ENCODE peak calls at places on chromosomes 7 and 10, in seven cellular contexts. T, I, X, W, O, F and E are unnamed samples.

GRCh38 chr7:100156331-100157068 is 2.0 kb downstream of the TRAPPC14 start:
- DNase-seq in T (peak), I (no peak), X (no peak), W (no peak), O (no peak), F (no peak), E (no peak)

GRCh38 chr10:21515581-21516269 is 9.8 kb downstream of the SKIDA1 start:
- DNase-seq in T (no peak), I (no peak), X (no peak), W (no peak), O (no peak), F (no peak), E (no peak)

GRCh38 chr10:49174261-49174925 is 13.8 kb downstream of the TMEM273 start:
- DNase-seq in T (no peak), I (no peak), X (no peak), W (no peak), O (no peak), F (no peak), E (no peak)

GRCh38 chr10:103493362-103493871 is at the start of gene NEURL1:
- DNase-seq in T (peak), I (no peak), X (no peak), W (peak), O (peak), F (no peak), E (no peak)

GRCh38 chr7:150520145-150520544 is 5.5 kb downstream of the GIMAP7 start:
- DNase-seq in T (no peak), I (no peak), X (no peak), W (no peak), O (no peak), F (no peak), E (no peak)

GRCh38 chr10:15738237-15738928 is 18.7 kb upstream of the ITGA8 start:
- DNase-seq in T (no peak), I (no peak), X (no peak), W (no peak), O (no peak), F (peak), E (no peak)

GRCh38 chr10:111211756-111212155 is 134.9 kb downstream of the ADRA2A start:
- DNase-seq in T (no peak), I (no peak), X (no peak), W (no peak), O (peak), F (peak), E (no peak)

GRCh38 chr7:120794100-120794729 is 63.7 kb downstream of the TSPAN12 start:
- DNase-seq in T (no peak), I (no peak), X (no peak), W (peak), O (no peak), F (peak), E (no peak)

GRCh38 chr7:115293628-115294236 is 371.8 kb downstream of the MDFIC start:
- DNase-seq in T (no peak), I (no peak), X (no peak), W (no peak), O (no peak), F (peak), E (no peak)

GRCh38 chr7:76514926-76515325 is 4.6 kb downstream of the UPK3B start:
- DNase-seq in T (no peak), I (no peak), X (no peak), W (no peak), O (no peak), F (no peak), E (no peak)

GRCh38 chr10:70328987-70329386 is 45.2 kb upstream of the NPFFR1 start:
- DNase-seq in T (no peak), I (no peak), X (no peak), W (no peak), O (no peak), F (peak), E (no peak)

GRCh38 chr7:127798023-127798422 is 146.0 kb downstream of the SND1 start:
- DNase-seq in T (no peak), I (no peak), X (no peak), W (peak), O (no peak), F (peak), E (no peak)

GRCh38 chr10:104299031-104299904 is 30.3 kb downstream of the GSTO2 start:
- DNase-seq in T (no peak), I (no peak), X (no peak), W (no peak), O (no peak), F (peak), E (no peak)

GRCh38 chr7:101644879-101645278 is 15.8 kb upstream of the MYL10 start:
- DNase-seq in T (no peak), I (no peak), X (no peak), W (peak), O (no peak), F (no peak), E (no peak)

GRCh38 chr10:11876805-11877395 is 53.7 kb downstream of the PROSER2 start:
- DNase-seq in T (no peak), I (no peak), X (no peak), W (no peak), O (no peak), F (no peak), E (no peak)

GRCh38 chr7:7664344-7664743 is 23.8 kb downstream of the UMAD1 start:
- DNase-seq in T (no peak), I (no peak), X (no peak), W (no peak), O (no peak), F (no peak), E (no peak)

GRCh38 chr10:61821153-61821552 is 80.3 kb upstream of the ARID5B start:
- DNase-seq in T (no peak), I (no peak), X (no peak), W (no peak), O (no peak), F (no peak), E (no peak)

GRCh38 chr10:48900296-48900695 is 39.3 kb downstream of the LRRC18 start:
- DNase-seq in T (no peak), I (no peak), X (no peak), W (no peak), O (no peak), F (no peak), E (no peak)

GRCh38 chr7:150407588-150408392 is 28.7 kb downstream of the ZNF775 start:
- DNase-seq in T (no peak), I (no peak), X (no peak), W (no peak), O (peak), F (no peak), E (no peak)

GRCh38 chr7:90594791-90595317 is 1.3 kb upstream of the CDK14 start:
- DNase-seq in T (no peak), I (no peak), X (no peak), W (peak), O (peak), F (peak), E (peak)

GRCh38 chr7:110224643-110225042 is 866.3 kb upstream of the LRRN3 start:
- DNase-seq in T (no peak), I (no peak), X (no peak), W (peak), O (no peak), F (no peak), E (no peak)

GRCh38 chr10:59536151-59536550 is 173.5 kb downstream of the SLC16A9 start:
- DNase-seq in T (no peak), I (no peak), X (no peak), W (no peak), O (peak), F (peak), E (no peak)

GRCh38 chr7:102935450-102936110 is 22.8 kb downstream of the LRRC17 start:
- DNase-seq in T (no peak), I (no peak), X (no peak), W (no peak), O (no peak), F (peak), E (no peak)

GRCh38 chr10:7085913-7086589 is 324.8 kb downstream of the SFMBT2 start:
- DNase-seq in T (no peak), I (no peak), X (no peak), W (no peak), O (peak), F (peak), E (peak)

GRCh38 chr7:65216469-65216868 is 157.2 kb upstream of the ZNF92 start:
- DNase-seq in T (peak), I (peak), X (peak), W (peak), O (peak), F (peak), E (peak)

GRCh38 chr7:40156988-40157387 is 22.2 kb downstream of the SUGCT start:
- DNase-seq in T (no peak), I (no peak), X (no peak), W (no peak), O (peak), F (no peak), E (no peak)

GRCh38 chr7:120436487-120437060 is 163.6 kb downstream of the KCND2 start:
- DNase-seq in T (no peak), I (no peak), X (no peak), W (no peak), O (no peak), F (no peak), E (no peak)

GRCh38 chr7:150756858-150757257 is 19.6 kb downstream of the GIMAP5 start:
- DNase-seq in T (no peak), I (no peak), X (no peak), W (no peak), O (no peak), F (peak), E (no peak)

GRCh38 chr7:27145167-27145883 is 1.8 kb upstream of the HOXA5 start:
- DNase-seq in T (no peak), I (no peak), X (no peak), W (no peak), O (no peak), F (no peak), E (no peak)

GRCh38 chr10:122154733-122155366 is 116.2 kb upstream of the BTBD16 start:
- DNase-seq in T (no peak), I (no peak), X (no peak), W (no peak), O (peak), F (peak), E (peak)

GRCh38 chr7:26948617-26949118 is 84.3 kb upstream of the SKAP2 start:
- DNase-seq in T (no peak), I (no peak), X (no peak), W (no peak), O (no peak), F (no peak), E (peak)

GRCh38 chr7:27901028-27901760 is 161.2 kb downstream of the TAX1BP1 start:
- DNase-seq in T (peak), I (no peak), X (no peak), W (no peak), O (no peak), F (peak), E (no peak)

GRCh38 chr10:32000937-32001336 is 55.3 kb downstream of the KIF5B start:
- DNase-seq in T (no peak), I (no peak), X (no peak), W (no peak), O (no peak), F (peak), E (no peak)

GRCh38 chr10:71978476-71978875 is 14.3 kb downstream of the CHST3 start:
- DNase-seq in T (no peak), I (no peak), X (no peak), W (no peak), O (no peak), F (no peak), E (no peak)

GRCh38 chr10:122126763-122127659 is 138.0 kb downstream of the TACC2 start:
- DNase-seq in T (no peak), I (no peak), X (no peak), W (no peak), O (peak), F (peak), E (no peak)

GRCh38 chr7:102107474-102108104 is 179.1 kb upstream of the SH2B2 start:
- DNase-seq in T (no peak), I (no peak), X (no peak), W (no peak), O (no peak), F (no peak), E (no peak)

GRCh38 chr7:139490130-139490529 is 6.7 kb upstream of the KLRG2 start:
- DNase-seq in T (no peak), I (no peak), X (peak), W (peak), O (no peak), F (peak), E (no peak)

GRCh38 chr7:117592011-117592635 is 112.3 kb downstream of the CFTR start:
- DNase-seq in T (no peak), I (no peak), X (no peak), W (no peak), O (no peak), F (no peak), E (no peak)

GRCh38 chr7:117588352-117588794 is 108.5 kb downstream of the CFTR start:
- DNase-seq in T (no peak), I (no peak), X (no peak), W (no peak), O (peak), F (peak), E (no peak)

GRCh38 chr7:117596134-117596533 is 116.3 kb downstream of the CFTR start:
- DNase-seq in T (no peak), I (no peak), X (no peak), W (no peak), O (no peak), F (no peak), E (no peak)

GRCh38 chr7:117587931-117588330 is 108.1 kb downstream of the CFTR start:
- DNase-seq in T (no peak), I (no peak), X (no peak), W (no peak), O (no peak), F (no peak), E (no peak)

DNA sequence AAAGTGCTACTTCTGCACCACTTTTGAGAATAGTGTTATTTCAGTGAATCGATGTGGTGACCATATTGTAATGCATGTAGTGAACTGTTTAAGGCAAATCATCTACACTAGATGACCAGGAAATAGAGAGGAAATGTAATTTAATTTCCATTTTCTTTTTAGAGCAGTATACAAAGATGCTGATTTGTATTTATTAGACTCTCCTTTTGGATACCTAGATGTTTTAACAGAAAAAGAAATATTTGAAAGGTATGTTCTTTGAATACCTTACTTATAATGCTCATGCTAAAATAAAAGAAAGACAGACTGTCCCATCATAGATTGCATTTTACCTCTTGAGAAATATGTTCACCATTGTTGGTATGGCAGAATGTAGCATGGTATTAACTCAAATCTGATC is 110.4 kb downstream of the CFTR start:
- DNase-seq in T (no peak), I (no peak), X (no peak), W (no peak), O (no peak), F (no peak), E (no peak)
- TF ChIP-seq CTCF in T (no peak), I (no peak), X (no peak), W (no peak), O (no peak), F (no peak), E (no peak)

GRCh38 chr7:82740246-82740848 is 296.8 kb upstream of the CACNA2D1 start:
- DNase-seq in T (no peak), I (peak), X (no peak), W (peak), O (peak), F (peak), E (peak)
- TF ChIP-seq CTCF in T (no peak), I (peak), X (peak), W (peak), O (peak), F (peak), E (peak)

DNA sequence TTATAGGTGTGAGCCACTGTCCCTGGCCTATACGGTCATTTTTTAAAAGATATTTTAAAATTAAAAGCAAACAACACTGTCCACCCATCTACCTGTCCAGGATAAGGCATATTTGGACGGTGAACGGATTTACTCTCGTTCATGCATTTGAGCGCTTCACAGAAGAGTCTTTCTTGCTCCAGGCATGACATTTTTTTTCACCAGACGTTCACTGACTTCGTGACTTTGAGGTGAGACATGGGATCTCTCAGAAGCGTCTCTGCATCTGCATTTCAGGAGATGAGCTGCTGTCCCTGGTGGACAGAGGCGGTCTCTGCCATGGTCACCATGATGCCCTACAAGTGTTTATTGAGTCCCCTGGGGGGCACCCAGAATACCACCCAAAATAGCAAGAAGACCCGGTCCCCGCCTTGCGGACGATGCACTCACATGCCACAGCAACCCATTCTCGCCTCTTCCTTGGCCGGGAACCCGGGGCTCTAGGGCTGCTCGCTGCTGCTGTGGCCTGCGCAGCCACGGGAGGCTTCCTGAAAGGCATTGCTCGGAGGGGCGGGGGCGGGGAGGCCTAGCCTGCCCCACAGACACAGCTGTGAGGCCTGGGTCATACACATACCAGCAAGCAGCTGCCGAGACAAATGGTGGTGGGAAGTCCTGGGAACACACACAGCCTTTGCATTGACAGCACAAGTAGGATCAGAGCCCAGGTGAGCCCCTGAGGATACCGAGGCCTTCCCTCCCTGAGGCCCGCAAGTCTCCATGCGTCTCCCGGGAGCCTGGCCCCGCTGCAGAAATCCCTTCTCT is 84.4 kb downstream of the RGS10 start:
- DNase-seq in T (no peak), I (no peak), X (no peak), W (no peak), O (no peak), F (no peak), E (no peak)
- TF ChIP-seq CTCF in T (no peak), I (no peak), X (no peak), W (no peak), O (no peak), F (no peak), E (no peak)

GRCh38 chr10:73263948-73264347 is 11.5 kb upstream of the MRPS16 start:
- DNase-seq in T (no peak), I (no peak), X (no peak), W (no peak), O (peak), F (peak), E (no peak)
- TF ChIP-seq CTCF in T (peak), I (peak), X (peak), W (peak), O (peak), F (peak), E (peak)

GRCh38 chr7:116988363-116988989 is 35.2 kb downstream of the ST7 start:
- DNase-seq in T (no peak), I (no peak), X (no peak), W (no peak), O (no peak), F (no peak), E (no peak)
- TF ChIP-seq CTCF in T (peak), I (peak), X (peak), W (peak), O (peak), F (peak), E (peak)